ENCODE peak calls at places on chromosomes 11 and 22, in six cellular contexts. C is Peyer's patch, A is A549, Z is uterus, X is GM12891, T is ovary. Y is an unnamed sample.

GRCh38 chr22:47166446-47167016 is 404.1 kb downstream of the TBC1D22A start:
- DNase-seq in C (peak; percentile 26), A (no peak), Z (peak; percentile 1), X (no peak), T (peak; percentile 0), Y (no peak)

GRCh38 chr22:41603873-41604332 is 14.3 kb upstream of the PMM1 start:
- DNase-seq in C (peak; percentile 52), A (no peak), Z (no peak), X (peak; percentile 54), T (no peak), Y (no peak)

GRCh38 chr11:128901655-128902514 is 10.7 kb downstream of the KCNJ5 start:
- DNase-seq in C (no peak), A (no peak), Z (no peak), X (no peak), T (no peak), Y (no peak)

GRCh38 chr22:24805790-24806662 is at the start of gene SGSM1:
- DNase-seq in C (peak; percentile 90), A (peak; percentile 66), Z (peak; percentile 33), X (peak; percentile 90), T (peak; percentile 73), Y (peak; percentile 69)

GRCh38 chr11:13354335-13354734 is 76.7 kb downstream of the BMAL1 start:
- DNase-seq in C (no peak), A (no peak), Z (no peak), X (no peak), T (no peak), Y (no peak)

GRCh38 chr11:78299000-78299712 is 110.4 kb downstream of the USP35 start:
- DNase-seq in C (no peak), A (no peak), Z (no peak), X (no peak), T (no peak), Y (no peak)

GRCh38 chr11:10064828-10065227 is 229.2 kb downstream of the SBF2 start:
- DNase-seq in C (no peak), A (no peak), Z (no peak), X (no peak), T (no peak), Y (no peak)

GRCh38 chr11:2139691-2140337 is 625 bp upstream of the IGF2 start:
- DNase-seq in C (no peak), A (no peak), Z (no peak), X (no peak), T (peak; percentile 35), Y (no peak)

GRCh38 chr22:22959147-22959827 is 71.7 kb downstream of the IGLL5 start:
- DNase-seq in C (peak; percentile 92), A (peak; percentile 40), Z (peak; percentile 72), X (no peak), T (peak; percentile 73), Y (no peak)

GRCh38 chr11:119843760-119844330 is 114.8 kb upstream of the NECTIN1 start:
- DNase-seq in C (no peak), A (peak; percentile 20), Z (no peak), X (no peak), T (no peak), Y (peak; percentile 25)

GRCh38 chr22:46941958-46942815 is 179.7 kb downstream of the TBC1D22A start:
- DNase-seq in C (no peak), A (no peak), Z (no peak), X (no peak), T (no peak), Y (no peak)

GRCh38 chr11:5600374-5600851 is 4.0 kb downstream of the TRIM6 start:
- DNase-seq in C (peak; percentile 80), A (peak; percentile 66), Z (peak; percentile 62), X (peak; percentile 43), T (peak; percentile 58), Y (no peak)

GRCh38 chr11:106400949-106401545 is 323.6 kb downstream of the AASDHPPT start:
- DNase-seq in C (no peak), A (no peak), Z (no peak), X (no peak), T (no peak), Y (no peak)

GRCh38 chr22:39960791-39961746 is 872 bp downstream of the TMA7B start:
- DNase-seq in C (peak; percentile 78), A (no peak), Z (no peak), X (peak; percentile 38), T (no peak), Y (peak; percentile 62)

GRCh38 chr11:32259641-32260081 is 168.8 kb downstream of the RCN1 start:
- DNase-seq in C (no peak), A (no peak), Z (no peak), X (peak; percentile 29), T (peak; percentile 13), Y (no peak)

GRCh38 chr11:61417670-61418069 is 12.1 kb downstream of the CPSF7 start:
- DNase-seq in C (no peak), A (no peak), Z (no peak), X (no peak), T (no peak), Y (no peak)

GRCh38 chr11:119144825-119145476 is 3.9 kb upstream of the ABCG4 start:
- DNase-seq in C (peak; percentile 85), A (peak; percentile 90), Z (peak; percentile 56), X (peak; percentile 66), T (peak; percentile 26), Y (peak; percentile 83)

GRCh38 chr11:60164550-60165075 is 18.3 kb downstream of the MS4A6A start:
- DNase-seq in C (no peak), A (no peak), Z (no peak), X (no peak), T (no peak), Y (no peak)

DNA sequence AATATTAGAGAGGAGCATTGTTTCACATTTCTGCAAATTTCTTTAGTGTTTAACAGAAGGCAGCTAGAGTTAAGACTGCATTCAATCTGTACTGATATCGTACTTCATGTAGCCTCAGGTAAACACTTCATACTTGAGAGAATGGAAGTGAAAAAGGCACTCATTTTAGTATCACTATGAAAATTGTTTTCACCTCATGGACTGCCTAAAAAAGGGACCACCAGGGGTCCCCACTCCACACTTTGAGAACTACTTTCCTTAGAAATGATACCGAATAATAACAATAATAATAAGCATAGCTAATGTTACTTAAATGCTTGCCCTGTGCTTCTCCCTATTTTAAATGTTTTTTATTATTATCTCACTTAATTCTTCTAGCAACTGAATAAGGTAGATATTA is 95.1 kb downstream of the BLID start:
- DNase-seq in C (no peak), A (no peak), Z (no peak), X (no peak), T (no peak), Y (no peak)
- TF ChIP-seq POLR2A in C (no peak), A (no peak), Z (no peak), X (no peak), T (no peak), Y (no peak)

DNA sequence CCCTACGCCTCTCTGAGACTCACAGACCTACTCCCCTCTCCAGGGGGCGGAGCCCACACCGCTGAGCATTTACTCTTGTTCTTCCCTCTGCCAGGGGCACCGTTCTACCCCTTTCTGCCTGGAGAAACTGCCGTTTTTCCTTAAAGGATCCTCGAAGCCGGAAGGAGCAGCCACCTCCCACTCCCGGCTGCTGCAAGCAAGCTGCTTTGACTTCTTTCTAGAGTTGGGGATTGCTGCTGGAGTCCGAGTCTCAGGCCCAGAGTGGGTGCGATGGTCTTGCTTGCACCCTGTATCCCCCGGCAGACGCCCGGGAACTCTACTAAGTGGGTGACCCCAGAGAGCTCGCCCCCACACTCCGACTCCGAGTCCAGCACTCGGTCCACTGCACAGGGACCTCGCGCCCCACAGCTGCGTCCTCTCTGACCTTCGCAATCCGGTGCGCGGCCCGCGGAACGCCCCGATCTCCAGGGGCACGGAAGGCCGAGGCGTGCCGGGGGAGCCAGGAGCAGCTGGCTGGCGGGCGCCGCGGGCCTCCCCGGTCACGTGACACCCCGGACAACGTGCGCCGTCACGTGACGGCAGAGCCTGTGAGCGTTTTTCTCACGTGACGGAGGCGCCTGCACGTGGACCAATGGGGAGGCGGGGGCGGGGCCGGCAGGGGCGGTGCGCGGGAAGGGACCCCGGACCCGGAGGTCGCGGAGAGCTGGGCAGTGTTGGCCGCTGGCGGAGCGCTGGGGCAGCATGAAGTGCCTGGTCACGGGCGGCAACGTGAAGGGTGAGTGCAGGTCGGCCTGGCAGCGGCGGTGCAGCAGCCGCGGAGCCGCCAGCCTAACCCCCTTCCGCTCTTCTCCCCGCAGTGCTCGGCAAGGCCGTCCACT is at the start of gene RAD9A:
- DNase-seq in C (peak; percentile 99), A (peak; percentile 97), Z (peak; percentile 95), X (peak; percentile 100), T (peak; percentile 95), Y (peak; percentile 97)
- TF ChIP-seq POLR2A in C (peak; percentile 56), A (peak; percentile 51), Z (peak; percentile 61), X (no peak), T (peak; percentile 29), Y (peak; percentile 71)

GRCh38 chr11:35126879-35127576 is 11.9 kb upstream of the CD44 start:
- DNase-seq in C (no peak), A (no peak), Z (no peak), X (no peak), T (no peak), Y (no peak)

GRCh38 chr11:35131094-35131493 is 7.9 kb upstream of the CD44 start:
- DNase-seq in C (no peak), A (no peak), Z (no peak), X (no peak), T (no peak), Y (no peak)

GRCh38 chr11:35126000-35126878 is 12.7 kb upstream of the CD44 start:
- DNase-seq in C (peak; percentile 50), A (no peak), Z (no peak), X (no peak), T (no peak), Y (no peak)

GRCh38 chr11:35131760-35132159 is 7.2 kb upstream of the CD44 start:
- DNase-seq in C (no peak), A (no peak), Z (no peak), X (no peak), T (no peak), Y (no peak)

GRCh38 chr11:35127619-35128018 is 11.4 kb upstream of the CD44 start:
- DNase-seq in C (no peak), A (no peak), Z (no peak), X (no peak), T (no peak), Y (no peak)
- TF ChIP-seq POLR2A in C (no peak), A (no peak), Z (no peak), X (no peak), T (no peak), Y (no peak)

GRCh38 chr11:66338276-66339162 is 2.3 kb upstream of the RIN1 start:
- DNase-seq in C (no peak), A (no peak), Z (no peak), X (no peak), T (no peak), Y (no peak)
- TF ChIP-seq POLR2A in C (no peak), A (no peak), Z (no peak), X (no peak), T (no peak), Y (no peak)

GRCh38 chr11:19980957-19981669 is 179.2 kb downstream of the DBX1 start:
- DNase-seq in C (no peak), A (no peak), Z (peak; percentile 47), X (no peak), T (peak; percentile 49), Y (no peak)
- TF ChIP-seq POLR2A in C (no peak), A (no peak), Z (no peak), X (no peak), T (no peak), Y (no peak)

Y was measured in H54.